ENCODE peak calls at places on chromosomes 4 and X, in nine cellular contexts. J is tibial nerve; N is stimulated activated CD8-positive, alpha-beta memory T cell treated with anti-CD3 and anti-CD28 coated beads, Interleukin-4, amount 100 ng/mL, for 1 hour; W is HFF-Myc; Q is HAP-1; S is astrocyte of the spinal cord; G is H54; C is stimulated activated CD4-positive, alpha-beta T cell treated with anti-CD3 and anti-CD28 coated beads, Interleukin-1b, Interleukin-23, amount 100 ng/mL, for 1 hour; R is BJ. P is an unnamed sample.

GRCh38 chr4:113637363-113637762 is 124.2 kb downstream of the CAMK2D start:
- DNase-seq in N (no peak), J (no peak), C (no peak), Q (no peak), S (peak; percentile 78), W (no peak), R (no peak), G (no peak), P (no peak)

GRCh38 chr4:141395246-141395830 is 174.6 kb downstream of the ZNF330 start:
- DNase-seq in W (no peak), G (no peak), J (no peak), R (no peak), S (no peak), Q (no peak), C (no peak), N (no peak), P (no peak)

GRCh38 chrX:4240541-4241194 is 527.2 kb upstream of the PRKX start:
- DNase-seq in N (no peak), C (no peak), S (no peak), J (no peak), R (no peak), W (no peak), G (no peak), Q (no peak), P (no peak)

GRCh38 chrX:114519524-114519923 is 64.4 kb upstream of the HTR2C start:
- DNase-seq in J (no peak), R (no peak), S (no peak), Q (no peak), G (no peak), W (no peak), N (no peak), C (no peak), P (no peak)

GRCh38 chr4:12446237-12446636 is 1017.5 kb upstream of the HS3ST1 start:
- DNase-seq in J (no peak), R (no peak), W (no peak), G (no peak), N (no peak), Q (no peak), C (no peak), S (no peak), P (no peak)

GRCh38 chr4:6658635-6659075 is 18.2 kb downstream of the MRFAP1 start:
- DNase-seq in J (no peak), S (no peak), W (no peak), N (peak; percentile 17), Q (no peak), C (peak; percentile 30), R (no peak), G (no peak), P (no peak)

GRCh38 chrX:46840946-46841740 is 4.3 kb downstream of the RP2 start:
- DNase-seq in C (no peak), Q (no peak), G (no peak), R (no peak), N (no peak), S (no peak), J (no peak), W (no peak), P (no peak)

GRCh38 chrX:40459576-40460158 is 121.1 kb upstream of the ATP6AP2 start:
- DNase-seq in G (no peak), W (no peak), J (no peak), N (no peak), R (no peak), S (no peak), Q (peak; percentile 88), C (no peak), P (no peak)

GRCh38 chr4:158007566-158007965 is 165.3 kb downstream of the GASK1B start:
- DNase-seq in C (no peak), N (no peak), J (no peak), G (no peak), R (no peak), Q (no peak), W (no peak), S (no peak), P (no peak)

GRCh38 chrX:51332188-51332942 is at the start of gene NUDT10:
- DNase-seq in N (no peak), C (no peak), S (peak; percentile 53), G (no peak), W (no peak), R (no peak), J (no peak), Q (peak; percentile 94), P (no peak)

GRCh38 chr4:1524761-1525160 is 118.5 kb upstream of the NKX1-1 start:
- DNase-seq in Q (no peak), G (no peak), N (no peak), C (no peak), W (no peak), R (no peak), J (no peak), S (no peak), P (no peak)

GRCh38 chrX:15301924-15302323 is 13.5 kb downstream of the ASB11 start:
- DNase-seq in S (no peak), G (no peak), C (no peak), W (no peak), N (no peak), Q (no peak), J (peak; percentile 20), R (no peak), P (peak; percentile 70)

P was measured in tibial artery.